ENCODE peak calls at places on chromosomes 3 and 15, in five cellular contexts. I is GM04504, M is fibroblast of mammary gland, N is brain microvascular endothelial cell, H is neuronal stem cell. P is an unnamed sample.

GRCh38 chr3:130814691-130815472 is 68.3 kb upstream of the PIK3R4 start:
- DNase-seq in H (no peak), M (no peak), N (no peak), I (no peak), P (no peak)

GRCh38 chr3:149170672-149171071 is 41.2 kb downstream of the HPS3 start:
- DNase-seq in I (no peak), M (no peak), H (no peak), N (no peak), P (no peak)

GRCh38 chr15:57320543-57321220 is 55.6 kb upstream of the CGNL1 start:
- DNase-seq in M (peak; percentile 90), I (no peak), N (peak; percentile 65), H (no peak), P (peak; percentile 38)

GRCh38 chr3:124363451-124363850 is 366.8 kb upstream of the UMPS start:
- DNase-seq in H (no peak), N (peak; percentile 53), I (peak; percentile 77), M (peak; percentile 90), P (peak; percentile 91)

GRCh38 chr3:5663604-5664003 is 476.1 kb downstream of the EDEM1 start:
- DNase-seq in M (no peak), H (no peak), I (no peak), N (no peak), P (no peak)

GRCh38 chr3:20069178-20069532 is 28.9 kb downstream of the KAT2B start:
- DNase-seq in M (no peak), N (no peak), I (no peak), H (no peak), P (no peak)

GRCh38 chr3:160735801-160736200 is 20.2 kb upstream of the PPM1L start:
- DNase-seq in M (no peak), N (no peak), I (no peak), H (no peak), P (no peak)

GRCh38 chr3:109081746-109082510 is 36.0 kb downstream of the MORC1 start:
- DNase-seq in N (peak; percentile 36), H (peak; percentile 38), M (peak; percentile 42), I (peak; percentile 0), P (peak; percentile 54)